ENCODE peak calls at places on chromosomes 13 and 19, in four cellular contexts. M is neural progenitor cell, O is left lung, A is stomach. Z is an unnamed sample.

GRCh38 chr13:109918179-109918651 is 131.8 kb upstream of the IRS2 start:
- DNase-seq in M (peak), O (no peak), A (no peak), Z (no peak)

GRCh38 chr13:101982903-101983302 is 418.9 kb downstream of the FGF14 start:
- DNase-seq in M (no peak), O (no peak), A (no peak), Z (no peak)

GRCh38 chr19:55461974-55462628 is 659 bp upstream of the ISOC2 start:
- DNase-seq in M (no peak), O (no peak), A (no peak), Z (peak)

GRCh38 chr19:56840452-56841193 is at the start of the genes PEG3 and ZIM2:
- DNase-seq in M (no peak), O (peak), A (no peak), Z (no peak)

GRCh38 chr19:7926021-7926726 is at the start of gene CTXN1:
- DNase-seq in M (peak), O (peak), A (peak), Z (peak)

GRCh38 chr19:57437931-57438330 is 2.8 kb downstream of the ZNF749 start:
- DNase-seq in M (no peak), O (no peak), A (no peak), Z (no peak)

GRCh38 chr13:66264976-66265375 is 965.2 kb downstream of the PCDH9 start:
- DNase-seq in M (peak), O (no peak), A (no peak), Z (peak)

GRCh38 chr19:28913626-28914025 is 299.3 kb downstream of the UQCRFS1 start:
- DNase-seq in M (no peak), O (no peak), A (no peak), Z (no peak)

GRCh38 chr13:109745702-109746101 is 40.7 kb downstream of the IRS2 start:
- DNase-seq in M (no peak), O (no peak), A (no peak), Z (no peak)

GRCh38 chr13:108609353-108609752 is 20.1 kb upstream of the MYO16 start:
- DNase-seq in M (peak), O (no peak), A (no peak), Z (peak)

GRCh38 chr19:47752440-47753211 is 7.3 kb downstream of the NOP53 start:
- DNase-seq in M (no peak), O (no peak), A (no peak), Z (no peak)

GRCh38 chr13:46544208-46544607 is 8.8 kb upstream of the LRCH1 start:
- DNase-seq in M (no peak), O (no peak), A (no peak), Z (no peak)

GRCh38 chr13:32624441-32624840 is 38.2 kb downstream of the PDS5B start:
- DNase-seq in M (no peak), O (no peak), A (no peak), Z (no peak)

GRCh38 chr19:51296331-51297093 is 14.9 kb upstream of the IGLON5 start:
- DNase-seq in M (peak), O (no peak), A (no peak), Z (no peak)

GRCh38 chr13:50393641-50394040 is 378.4 kb downstream of the KCNRG start:
- DNase-seq in M (peak), O (no peak), A (no peak), Z (peak)

GRCh38 chr13:95185851-95186250 is 115.4 kb downstream of the ABCC4 start:
- DNase-seq in M (no peak), O (no peak), A (no peak), Z (no peak)

GRCh38 chr19:39539165-39539518 is 819 bp downstream of the EID2 start:
- DNase-seq in M (peak), O (no peak), A (no peak), Z (peak)

GRCh38 chr19:49684251-49684982 is 5.0 kb upstream of the ADM5 start:
- DNase-seq in M (peak), O (no peak), A (no peak), Z (no peak)

GRCh38 chr19:35269425-35270117 is 809 bp downstream of the USF2 start:
- DNase-seq in M (peak), O (peak), A (peak), Z (peak)

GRCh38 chr19:52734340-52734892 is 428 bp downstream of the ZNF611 start:
- DNase-seq in M (peak), O (no peak), A (peak), Z (peak)

GRCh38 chr13:48873598-48873997 is 102.1 kb upstream of the FNDC3A start:
- DNase-seq in M (peak), O (no peak), A (no peak), Z (peak)

GRCh38 chr19:35513231-35513974 is at the start of gene DMKN:
- DNase-seq in M (no peak), O (no peak), A (no peak), Z (no peak)

GRCh38 chr13:23428183-23428528 is 5.3 kb downstream of the SACS start:
- DNase-seq in M (no peak), O (no peak), A (no peak), Z (peak)

GRCh38 chr13:59437902-59438301 is 725.8 kb downstream of the DIAPH3 start:
- DNase-seq in M (no peak), O (no peak), A (no peak), Z (no peak)

GRCh38 chr19:17184381-17184841 is 30.7 kb upstream of the USE1 start:
- DNase-seq in M (no peak), O (no peak), A (no peak), Z (no peak)

GRCh38 chr13:102825921-102826706 is 19.7 kb upstream of the ERCC5 start:
- DNase-seq in M (no peak), O (no peak), A (no peak), Z (peak)

GRCh38 chr19:5803441-5803751 is 1.5 kb upstream of the NRTN start:
- DNase-seq in M (no peak), O (no peak), A (no peak), Z (no peak)
- H3K4me3 ChIP-seq in M (peak), O (no peak), A (peak), Z (peak)

GRCh38 chr19:27774337-27774736 is 1438.6 kb downstream of the UQCRFS1 start:
- DNase-seq in M (no peak), O (no peak), A (no peak), Z (no peak)
- TF ChIP-seq CTCF in M (no peak), O (no peak), A (no peak), Z (peak)

GRCh38 chr13:83819611-83820010 is 62.7 kb downstream of the SLITRK1 start:
- DNase-seq in M (no peak), O (no peak), A (no peak), Z (peak)
- H3K4me3 ChIP-seq in M (no peak), O (no peak), A (no peak), Z (no peak)

DNA sequence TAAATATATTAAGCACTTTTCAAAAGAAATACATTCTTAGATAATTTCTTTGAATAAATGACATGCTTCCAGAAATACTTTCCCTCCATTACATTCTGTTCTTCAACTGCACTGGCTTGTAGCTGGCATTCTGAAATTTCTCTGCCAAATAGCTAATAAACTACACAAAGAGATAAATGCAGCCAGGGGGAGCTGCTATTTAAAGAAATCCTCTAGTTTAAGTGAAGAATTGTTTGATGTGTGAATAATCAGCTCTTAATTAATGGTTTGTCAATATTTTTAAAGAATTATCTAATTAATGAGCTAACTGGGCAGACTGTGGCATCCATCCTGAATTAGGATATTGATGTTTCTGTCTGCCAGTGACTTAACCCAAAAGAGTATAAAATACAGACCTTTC is 30.7 kb downstream of the SLC7A1 start:
- DNase-seq in M (no peak), O (no peak), A (no peak), Z (no peak)
- TF ChIP-seq CTCF in M (no peak), O (no peak), A (no peak), Z (peak)

DNA sequence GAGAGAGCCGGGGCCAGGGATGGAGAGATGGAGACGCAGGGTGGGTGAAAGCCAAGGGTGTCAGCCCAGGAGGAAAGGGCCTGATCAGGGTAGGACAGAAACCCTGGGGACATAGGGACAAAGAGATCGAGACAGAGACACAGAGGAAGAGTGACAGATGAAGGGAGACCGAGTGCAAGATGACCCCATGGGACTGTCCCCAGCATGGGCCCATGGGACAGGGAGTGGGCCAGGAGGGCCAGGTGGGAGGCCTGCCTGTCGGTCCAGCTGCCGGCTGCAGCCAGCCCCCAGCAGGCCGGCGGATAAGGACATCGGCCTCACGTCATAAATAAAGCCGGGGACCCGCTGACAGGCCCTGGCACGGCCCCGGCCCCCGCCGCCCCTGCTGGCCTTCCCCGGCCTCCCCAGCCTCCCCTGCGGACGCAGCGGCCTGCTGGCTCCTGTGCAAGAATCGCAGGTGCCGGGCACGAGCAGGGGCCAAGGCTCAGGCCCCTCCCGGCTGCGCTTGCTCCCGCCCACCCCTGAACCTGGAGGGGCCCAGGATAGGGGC is 6.3 kb downstream of the REX1BD start:
- DNase-seq in M (peak), O (no peak), A (no peak), Z (no peak)
- H3K4me3 ChIP-seq in M (peak), O (no peak), A (peak), Z (peak)